ENCODE peak calls at places on chromosomes 2 and 18, in eight cellular contexts. Q, X, C, Z, T, K, U and M are unnamed samples.

GRCh38 chr2:47016172-47016913 is 100.7 kb upstream of the MCFD2 start:
- DNase-seq in Q (peak; percentile 32), X (no peak), C (peak; percentile 60), Z (no peak), T (no peak), K (no peak), U (peak; percentile 36), M (no peak)

GRCh38 chr2:26542676-26543505 is 65.0 kb upstream of the OTOF start:
- DNase-seq in Q (no peak), X (no peak), C (no peak), Z (peak; percentile 35), T (no peak), K (no peak), U (no peak), M (no peak)

GRCh38 chr18:12031836-12032235 is 50.5 kb downstream of the IMPA2 start:
- DNase-seq in Q (no peak), X (no peak), C (peak; percentile 33), Z (peak; percentile 80), T (no peak), K (peak; percentile 41), U (no peak), M (no peak)

GRCh38 chr2:230327418-230328154 is 593 bp downstream of the SP140L start:
- DNase-seq in Q (no peak), X (no peak), C (no peak), Z (no peak), T (no peak), K (no peak), U (no peak), M (no peak)

GRCh38 chr2:204550738-204551137 is 5.5 kb downstream of the PARD3B start:
- DNase-seq in Q (no peak), X (no peak), C (peak; percentile 52), Z (no peak), T (no peak), K (no peak), U (no peak), M (no peak)

GRCh38 chr2:95382128-95382645 is 20.3 kb upstream of the FAHD2A start:
- DNase-seq in Q (no peak), X (no peak), C (no peak), Z (peak; percentile 60), T (no peak), K (no peak), U (no peak), M (no peak)

GRCh38 chr2:27809761-27810241 is 38.3 kb downstream of the MRPL33 start:
- DNase-seq in Q (no peak), X (no peak), C (peak; percentile 72), Z (no peak), T (no peak), K (no peak), U (no peak), M (no peak)

GRCh38 chr2:222433381-222434173 is 9.2 kb downstream of the SGPP2 start:
- DNase-seq in Q (no peak), X (no peak), C (no peak), Z (no peak), T (no peak), K (no peak), U (no peak), M (no peak)

GRCh38 chr2:3427272-3427671 is 47.8 kb downstream of the TRAPPC12 start:
- DNase-seq in Q (peak; percentile 89), X (no peak), C (no peak), Z (no peak), T (no peak), K (no peak), U (no peak), M (peak; percentile 66)

GRCh38 chr2:105593221-105593967 is 151.3 kb upstream of the NCK2 start:
- DNase-seq in Q (no peak), X (no peak), C (no peak), Z (no peak), T (no peak), K (no peak), U (no peak), M (no peak)

GRCh38 chr18:31497711-31498449 is at the start of gene DSG2:
- DNase-seq in Q (peak; percentile 67), X (peak; percentile 75), C (peak; percentile 43), Z (no peak), T (no peak), K (peak; percentile 51), U (peak; percentile 86), M (no peak)

GRCh38 chr2:119838179-119838578 is 78.5 kb downstream of the PTPN4 start:
- DNase-seq in Q (no peak), X (no peak), C (peak; percentile 16), Z (no peak), T (no peak), K (no peak), U (peak; percentile 19), M (no peak)

GRCh38 chr2:31475692-31476091 is 61.1 kb upstream of the XDH start:
- DNase-seq in Q (no peak), X (no peak), C (peak; percentile 4), Z (no peak), T (no peak), K (no peak), U (no peak), M (no peak)

GRCh38 chr18:23133860-23134779 is 1.2 kb upstream of the CABLES1 start:
- DNase-seq in Q (peak; percentile 96), X (peak; percentile 86), C (no peak), Z (no peak), T (no peak), K (no peak), U (peak; percentile 67), M (peak; percentile 70)

DNA sequence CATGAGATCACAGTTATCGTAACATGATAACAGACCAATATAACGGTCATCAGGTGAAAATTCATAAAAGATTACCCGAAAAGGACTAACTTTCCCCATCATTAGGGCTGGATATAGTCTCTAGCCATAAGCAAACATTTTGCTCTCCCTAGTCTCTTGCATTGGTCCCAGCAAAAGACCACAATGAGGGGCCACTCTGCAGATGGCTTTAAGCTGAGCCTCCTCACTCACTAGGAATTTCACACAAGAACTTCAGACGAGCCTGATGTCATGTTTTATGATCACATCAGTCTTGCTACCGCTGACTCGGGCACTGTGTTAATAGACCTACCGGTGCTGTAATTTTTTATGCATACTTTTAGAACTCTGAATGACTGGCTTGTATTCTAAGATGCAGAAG is 35.2 kb downstream of the STK17B start:
- DNase-seq in Q (no peak), X (no peak), C (no peak), Z (no peak), T (no peak), K (no peak), U (no peak), M (no peak)
- TF ChIP-seq CTCF in Q (no peak), X (no peak), C (no peak), Z (no peak), T (no peak), K (no peak), U (no peak), M (no peak)

DNA sequence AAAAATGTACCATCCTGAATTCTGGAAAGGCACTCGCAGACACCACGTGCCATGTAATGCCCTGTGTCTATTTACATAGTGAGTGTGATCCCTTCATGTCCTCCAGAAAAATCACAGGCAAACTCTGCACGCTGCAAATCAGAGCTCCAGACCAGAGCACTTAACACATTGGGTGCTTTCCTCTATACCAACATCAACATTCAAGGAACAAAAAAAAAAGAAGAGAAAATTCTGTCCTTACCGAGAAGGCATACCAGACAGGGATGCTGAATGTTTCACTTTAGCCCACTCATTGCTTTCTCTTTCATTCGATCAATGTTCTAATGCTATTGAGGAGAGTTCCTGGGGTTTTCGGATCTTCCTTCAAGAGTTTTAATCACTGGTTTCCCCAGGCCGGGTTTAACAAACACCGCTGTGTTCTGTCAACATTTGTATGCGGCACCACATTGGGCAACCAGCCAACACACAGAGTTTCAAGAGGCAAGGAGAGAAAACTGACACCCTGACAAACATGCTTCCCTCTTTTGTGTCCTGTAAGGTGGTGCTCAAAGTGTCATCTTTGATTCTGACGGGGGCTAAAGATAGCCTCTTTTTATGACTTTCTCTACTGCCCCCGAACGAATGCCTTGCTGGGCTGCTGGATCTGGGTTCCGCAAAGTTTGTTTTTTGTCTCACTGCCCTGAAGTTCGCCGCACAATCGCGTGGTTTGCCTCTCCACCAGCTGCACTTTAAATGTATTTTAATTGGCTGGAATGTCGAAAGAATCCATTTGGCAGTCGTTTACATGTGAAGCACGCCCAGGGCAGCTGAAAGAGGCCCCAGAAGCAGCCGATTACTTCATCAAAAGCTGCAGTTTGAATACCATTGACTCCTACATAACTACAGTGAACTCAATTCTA is 106.4 kb upstream of the NCKAP5 start:
- DNase-seq in Q (no peak), X (peak; percentile 20), C (peak; percentile 83), Z (no peak), T (no peak), K (peak; percentile 43), U (peak; percentile 64), M (no peak)
- H3K4me3 ChIP-seq in Q (no peak overlapping the region), X (peak overlapping the region; percentile 5), C (peak overlapping the region; percentile 47), Z (peak overlapping the region; percentile 32), T (peak overlapping the region; percentile 63), K (peak overlapping the region; percentile 35), U (no peak overlapping the region), M (no peak overlapping the region)

GRCh38 chr2:25141120-25141519 is 27.3 kb downstream of the POMC start:
- DNase-seq in Q (no peak), X (no peak), C (no peak), Z (no peak), T (no peak), K (no peak), U (no peak), M (no peak)
- TF ChIP-seq CTCF in Q (no peak), X (no peak), C (no peak), Z (no peak), T (no peak), K (no peak), U (no peak), M (no peak)

DNA sequence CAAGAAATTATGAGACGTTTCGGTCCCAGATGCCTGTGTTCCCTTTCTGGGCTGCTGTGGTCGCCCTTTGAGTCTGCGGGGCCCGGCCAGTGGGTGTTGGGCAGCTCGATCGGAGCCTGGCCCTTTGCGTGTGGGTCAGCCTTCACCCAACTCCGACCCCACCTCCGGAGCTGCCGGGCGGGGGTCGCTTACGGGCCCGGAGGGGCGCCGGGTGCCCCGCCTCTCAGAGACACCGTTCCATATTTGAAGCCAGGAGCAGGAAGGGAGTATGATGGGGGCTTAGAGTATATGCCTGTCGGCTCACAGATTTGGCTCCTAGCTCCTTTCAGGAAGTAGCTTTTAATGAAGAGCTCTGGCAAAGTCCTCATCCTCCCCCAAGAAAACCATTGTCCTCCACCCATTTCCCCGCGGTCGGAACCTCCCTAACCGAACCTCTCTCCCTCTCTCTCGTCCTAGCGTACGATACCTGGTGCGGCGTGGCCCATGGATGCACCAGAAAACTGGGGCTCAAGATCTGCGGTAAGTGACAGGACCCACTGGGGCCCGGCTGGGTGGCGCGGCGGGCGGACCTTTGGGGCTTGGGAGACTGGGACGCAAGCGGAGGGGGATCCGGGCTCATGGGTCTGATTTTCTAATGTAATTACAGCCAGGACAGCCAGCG is 5.1 kb downstream of the GAD1 start:
- DNase-seq in Q (no peak), X (no peak), C (no peak), Z (no peak), T (no peak), K (no peak), U (no peak), M (no peak)
- H3K4me3 ChIP-seq in Q (no peak overlapping the region), X (no peak overlapping the region), C (no peak overlapping the region), Z (no peak overlapping the region), T (peak overlapping the region; percentile 67), K (peak overlapping the region; percentile 49), U (no peak overlapping the region), M (no peak overlapping the region)

DNA sequence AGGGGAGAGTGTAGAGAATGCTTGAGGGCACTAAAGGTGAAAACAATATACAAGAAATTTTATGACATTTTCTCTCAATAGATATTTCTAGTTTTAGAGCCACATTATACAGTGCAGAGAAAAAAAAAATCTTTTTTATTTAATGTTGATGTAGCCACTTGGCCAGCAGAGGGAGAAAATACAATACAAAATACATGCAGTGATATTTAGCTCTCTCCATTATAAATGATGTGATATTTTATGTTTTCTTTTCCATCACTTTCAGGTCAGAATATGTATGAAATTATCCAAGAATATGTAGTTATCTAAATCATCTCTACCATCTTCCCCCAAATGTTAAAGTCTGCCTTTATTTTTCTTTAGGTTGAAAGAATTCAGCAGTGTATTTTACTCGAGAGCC is 533.6 kb upstream of the FSHR start:
- DNase-seq in Q (peak; percentile 15), X (no peak), C (peak; percentile 11), Z (no peak), T (no peak), K (no peak), U (no peak), M (no peak)
- TF ChIP-seq CTCF in Q (peak; percentile 45), X (no peak), C (peak; percentile 40), Z (no peak), T (no peak), K (peak; percentile 45), U (peak; percentile 29), M (peak; percentile 13)